ENCODE peak calls at places on chromosomes 6 and 20, in four cellular contexts. One of them, this sample, is unnamed.

GRCh38 chr6:35019831-35020230 is 121.3 kb downstream of the TCP11 start:
- DNase-seq in right cardiac atrium: no peak
- DNase-seq in endothelial cell of umbilical vein: no peak
- DNase-seq in choroid plexus epithelial cell: no peak
- DNase-seq in this sample: no peak

GRCh38 chr6:26311012-26311384 is 54.0 kb upstream of the BTN3A2 start:
- DNase-seq in right cardiac atrium: peak
- DNase-seq in endothelial cell of umbilical vein: peak
- DNase-seq in choroid plexus epithelial cell: peak
- DNase-seq in this sample: no peak

GRCh38 chr6:45845546-45845945 is 170.1 kb downstream of the CLIC5 start:
- DNase-seq in right cardiac atrium: no peak
- DNase-seq in endothelial cell of umbilical vein: no peak
- DNase-seq in choroid plexus epithelial cell: peak
- DNase-seq in this sample: no peak

GRCh38 chr6:106098383-106099234 is 12.5 kb downstream of the PRDM1 start:
- DNase-seq in right cardiac atrium: no peak
- DNase-seq in endothelial cell of umbilical vein: peak
- DNase-seq in choroid plexus epithelial cell: peak
- DNase-seq in this sample: no peak

GRCh38 chr6:159919011-159919511 is 28.3 kb downstream of the MAS1 start:
- DNase-seq in right cardiac atrium: no peak
- DNase-seq in endothelial cell of umbilical vein: no peak
- DNase-seq in choroid plexus epithelial cell: peak
- DNase-seq in this sample: no peak

GRCh38 chr20:38191654-38192053 is 26.6 kb upstream of the TGM2 start:
- DNase-seq in right cardiac atrium: no peak
- DNase-seq in endothelial cell of umbilical vein: no peak
- DNase-seq in choroid plexus epithelial cell: no peak
- DNase-seq in this sample: no peak

GRCh38 chr20:23125625-23126191 is 39.6 kb upstream of the CD93 start:
- DNase-seq in right cardiac atrium: peak
- DNase-seq in endothelial cell of umbilical vein: no peak
- DNase-seq in choroid plexus epithelial cell: peak
- DNase-seq in this sample: peak

GRCh38 chr6:89818977-89819335 is 638 bp downstream of the MDN1 start:
- DNase-seq in right cardiac atrium: no peak
- DNase-seq in endothelial cell of umbilical vein: peak
- DNase-seq in choroid plexus epithelial cell: peak
- DNase-seq in this sample: no peak

GRCh38 chr20:31698803-31699718 is 23.6 kb downstream of the BCL2L1 start:
- DNase-seq in right cardiac atrium: no peak
- DNase-seq in endothelial cell of umbilical vein: peak
- DNase-seq in choroid plexus epithelial cell: peak
- DNase-seq in this sample: peak

GRCh38 chr20:33947709-33948295 is 45.9 kb upstream of the RALY start:
- DNase-seq in right cardiac atrium: no peak
- DNase-seq in endothelial cell of umbilical vein: peak
- DNase-seq in choroid plexus epithelial cell: peak
- DNase-seq in this sample: no peak

GRCh38 chr20:34112600-34113061 is 588 bp upstream of the EIF2S2 start:
- DNase-seq in right cardiac atrium: peak
- DNase-seq in endothelial cell of umbilical vein: peak
- DNase-seq in choroid plexus epithelial cell: peak
- DNase-seq in this sample: peak

GRCh38 chr6:83055366-83055964 is 10.2 kb downstream of the UBE3D start:
- DNase-seq in right cardiac atrium: peak
- DNase-seq in endothelial cell of umbilical vein: peak
- DNase-seq in choroid plexus epithelial cell: peak
- DNase-seq in this sample: no peak

GRCh38 chr20:17610566-17611289 is 40.9 kb downstream of the DSTN start:
- DNase-seq in right cardiac atrium: no peak
- DNase-seq in endothelial cell of umbilical vein: peak
- DNase-seq in choroid plexus epithelial cell: peak
- DNase-seq in this sample: peak

GRCh38 chr6:29531668-29532067 is 27.9 kb downstream of the UBD start:
- DNase-seq in right cardiac atrium: no peak
- DNase-seq in endothelial cell of umbilical vein: no peak
- DNase-seq in choroid plexus epithelial cell: no peak
- DNase-seq in this sample: no peak

GRCh38 chr6:71228461-71229041 is 60.1 kb upstream of the OGFRL1 start:
- DNase-seq in right cardiac atrium: no peak
- DNase-seq in endothelial cell of umbilical vein: no peak
- DNase-seq in choroid plexus epithelial cell: peak
- DNase-seq in this sample: no peak

GRCh38 chr6:149627672-149628071 is 20.8 kb downstream of the KATNA1 start:
- DNase-seq in right cardiac atrium: no peak
- DNase-seq in endothelial cell of umbilical vein: no peak
- DNase-seq in choroid plexus epithelial cell: no peak
- DNase-seq in this sample: no peak
- H3K4me3 ChIP-seq in right cardiac atrium: no peak
- H3K4me3 ChIP-seq in endothelial cell of umbilical vein: no peak
- H3K4me3 ChIP-seq in choroid plexus epithelial cell: no peak
- H3K4me3 ChIP-seq in this sample: no peak

GRCh38 chr20:10666221-10667076 is 7.3 kb downstream of the JAG1 start:
- DNase-seq in right cardiac atrium: no peak
- DNase-seq in endothelial cell of umbilical vein: peak
- DNase-seq in choroid plexus epithelial cell: no peak
- DNase-seq in this sample: no peak
- H3K4me3 ChIP-seq in right cardiac atrium: no peak
- H3K4me3 ChIP-seq in endothelial cell of umbilical vein: no peak
- H3K4me3 ChIP-seq in choroid plexus epithelial cell: no peak
- H3K4me3 ChIP-seq in this sample: peak

DNA sequence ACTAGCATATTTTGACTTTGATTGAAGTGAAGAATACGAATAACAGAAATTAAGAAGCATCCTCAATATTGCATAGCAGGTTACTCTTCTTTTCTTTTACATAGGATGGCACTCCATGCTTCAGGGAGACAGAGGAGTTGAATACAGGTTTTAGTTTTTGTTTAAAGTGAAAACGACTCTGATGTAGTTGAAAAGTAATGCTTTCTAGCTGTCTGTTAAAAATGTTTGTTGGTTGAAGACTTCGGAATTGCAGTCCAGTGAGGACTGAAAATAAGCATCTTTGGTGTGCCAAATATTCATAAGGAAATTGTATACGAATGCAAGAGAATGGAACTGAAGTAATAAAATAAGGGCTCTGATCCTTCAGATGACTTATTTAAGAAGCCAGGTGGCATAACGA is 618 bp upstream of the SLC16A10 start:
- DNase-seq in right cardiac atrium: no peak
- DNase-seq in endothelial cell of umbilical vein: no peak
- DNase-seq in choroid plexus epithelial cell: no peak
- DNase-seq in this sample: no peak
- H3K4me3 ChIP-seq in right cardiac atrium: peak
- H3K4me3 ChIP-seq in endothelial cell of umbilical vein: no peak
- H3K4me3 ChIP-seq in choroid plexus epithelial cell: peak
- H3K4me3 ChIP-seq in this sample: peak

GRCh38 chr20:15332711-15333160 is 995.3 kb upstream of the FLRT3 start:
- DNase-seq in right cardiac atrium: no peak
- DNase-seq in endothelial cell of umbilical vein: no peak
- DNase-seq in choroid plexus epithelial cell: no peak
- DNase-seq in this sample: no peak
- H3K4me3 ChIP-seq in right cardiac atrium: no peak
- H3K4me3 ChIP-seq in endothelial cell of umbilical vein: no peak
- H3K4me3 ChIP-seq in choroid plexus epithelial cell: no peak
- H3K4me3 ChIP-seq in this sample: no peak

GRCh38 chr20:54229566-54229965 is 21.7 kb downstream of the PFDN4 start:
- DNase-seq in right cardiac atrium: no peak
- DNase-seq in endothelial cell of umbilical vein: no peak
- DNase-seq in choroid plexus epithelial cell: no peak
- DNase-seq in this sample: no peak

GRCh38 chr20:54223751-54224150 is 15.9 kb downstream of the PFDN4 start:
- DNase-seq in right cardiac atrium: no peak
- DNase-seq in endothelial cell of umbilical vein: no peak
- DNase-seq in choroid plexus epithelial cell: no peak
- DNase-seq in this sample: no peak

GRCh38 chr20:54227751-54228150 is 19.9 kb downstream of the PFDN4 start:
- DNase-seq in right cardiac atrium: no peak
- DNase-seq in endothelial cell of umbilical vein: no peak
- DNase-seq in choroid plexus epithelial cell: no peak
- DNase-seq in this sample: no peak

GRCh38 chr20:54228841-54229240 is 21.0 kb downstream of the PFDN4 start:
- DNase-seq in right cardiac atrium: no peak
- DNase-seq in endothelial cell of umbilical vein: no peak
- DNase-seq in choroid plexus epithelial cell: no peak
- DNase-seq in this sample: no peak

DNA sequence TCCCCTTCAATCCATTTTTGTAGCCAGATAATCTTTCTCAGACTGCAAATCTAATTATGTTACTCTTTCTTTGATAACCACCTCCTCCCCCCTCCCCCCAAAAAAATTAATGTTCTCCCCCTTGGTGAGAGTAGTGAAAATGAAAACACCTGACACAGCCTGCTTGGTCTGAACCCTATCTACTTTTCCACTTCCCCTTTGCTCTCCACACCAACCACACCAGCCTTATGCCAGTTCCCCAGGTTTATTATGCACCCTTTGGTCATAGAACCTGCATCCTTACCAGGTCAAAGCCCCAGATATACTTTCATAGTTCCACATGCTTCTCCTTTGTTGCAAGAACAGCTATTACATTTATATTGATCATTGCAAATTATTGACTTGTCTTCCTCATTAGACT is 19.4 kb downstream of the PFDN4 start:
- DNase-seq in right cardiac atrium: no peak
- DNase-seq in endothelial cell of umbilical vein: no peak
- DNase-seq in choroid plexus epithelial cell: no peak
- DNase-seq in this sample: no peak
- H3K4me3 ChIP-seq in right cardiac atrium: no peak
- H3K4me3 ChIP-seq in endothelial cell of umbilical vein: no peak
- H3K4me3 ChIP-seq in choroid plexus epithelial cell: no peak
- H3K4me3 ChIP-seq in this sample: no peak

DNA sequence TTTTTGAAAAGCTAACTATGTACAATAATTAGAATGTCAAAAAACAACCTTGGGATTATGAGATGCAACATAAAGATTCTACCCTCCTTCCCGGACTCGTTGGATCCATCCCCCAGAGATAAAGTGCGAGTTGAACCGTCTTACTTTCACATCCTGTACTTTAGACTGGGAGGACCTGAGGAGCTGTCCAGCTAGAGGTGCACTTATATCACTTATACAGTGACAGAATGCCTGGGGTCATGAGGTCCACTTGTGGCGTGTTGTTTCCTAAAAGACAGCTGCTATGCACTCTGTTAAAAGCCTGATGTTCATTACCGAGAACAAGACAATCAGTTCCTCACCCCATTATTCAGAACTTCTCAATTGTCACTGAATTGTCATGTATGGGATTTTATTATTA is 2.1 kb downstream of the CDS2 start:
- DNase-seq in right cardiac atrium: no peak
- DNase-seq in endothelial cell of umbilical vein: no peak
- DNase-seq in choroid plexus epithelial cell: no peak
- DNase-seq in this sample: no peak
- H3K4me3 ChIP-seq in right cardiac atrium: no peak
- H3K4me3 ChIP-seq in endothelial cell of umbilical vein: no peak
- H3K4me3 ChIP-seq in choroid plexus epithelial cell: no peak
- H3K4me3 ChIP-seq in this sample: peak

This sample was measured in psoas muscle.